ENCODE peak calls at places on chromosome 17, in four cellular contexts. P is IMR-90, K is neuronal stem cell, H is trophoblast cell. Q is an unnamed sample.

GRCh38 chr17:59811209-59811608 is 81.5 kb downstream of the TUBD1 start:
- DNase-seq in H (peak; percentile 43), P (no peak), K (no peak), Q (no peak)

GRCh38 chr17:38654411-38655398 is 20.1 kb downstream of the EPOP start:
- DNase-seq in H (no peak), K (no peak), P (no peak), Q (no peak)

GRCh38 chr17:62708587-62708986 is 81.1 kb downstream of the MRC2 start:
- DNase-seq in K (no peak), P (no peak), H (no peak), Q (no peak)

GRCh38 chr17:49694847-49695697 is 12.7 kb downstream of the SLC35B1 start:
- DNase-seq in H (peak; percentile 56), P (no peak), K (peak; percentile 57), Q (no peak)

GRCh38 chr17:79983456-79983855 is 52.2 kb downstream of the TBC1D16 start:
- DNase-seq in K (no peak), H (no peak), P (no peak), Q (no peak)

GRCh38 chr17:41301204-41301790 is 1.4 kb downstream of the KRTAP29-1 start:
- DNase-seq in P (no peak), K (no peak), H (no peak), Q (no peak)

GRCh38 chr17:34401165-34401564 is 38.1 kb upstream of the CCL1 start:
- DNase-seq in P (no peak), H (no peak), K (no peak), Q (no peak)

GRCh38 chr17:37813753-37814152 is 68.9 kb upstream of the HNF1B start:
- DNase-seq in P (peak; percentile 100), H (no peak), K (no peak), Q (peak; percentile 77)

GRCh38 chr17:79829457-79829856 is 9.8 kb downstream of the CBX4 start:
- DNase-seq in K (no peak), H (no peak), P (no peak), Q (no peak)

GRCh38 chr17:77628035-77628434 is 330.5 kb upstream of the TNRC6C start:
- DNase-seq in K (no peak), P (no peak), H (no peak), Q (no peak)

GRCh38 chr17:38743556-38744171 is 4.5 kb downstream of the PCGF2 start:
- DNase-seq in K (no peak), H (no peak), P (no peak), Q (no peak)

GRCh38 chr17:33082529-33083148 is 91.0 kb downstream of the SPACA3 start:
- DNase-seq in K (no peak), H (peak; percentile 71), P (no peak), Q (no peak)

GRCh38 chr17:57940653-57941329 is 14.4 kb downstream of the CUEDC1 start:
- DNase-seq in P (no peak), K (no peak), H (no peak), Q (no peak)

GRCh38 chr17:66383353-66383752 is 80.9 kb downstream of the PRKCA start:
- DNase-seq in P (peak; percentile 96), H (no peak), K (no peak), Q (no peak)

GRCh38 chr17:48907713-48908046 is 527 bp upstream of the UBE2Z start:
- DNase-seq in H (no peak), P (peak; percentile 64), K (no peak), Q (peak; percentile 85)

GRCh38 chr17:15413101-15413750 is 54.2 kb downstream of the CDRT4 start:
- DNase-seq in P (no peak), K (no peak), H (no peak), Q (no peak)

GRCh38 chr17:7572588-7573323 is 6.7 kb upstream of the CD68 start:
- DNase-seq in P (peak; percentile 99), H (peak; percentile 100), K (peak; percentile 99), Q (peak; percentile 100)

GRCh38 chr17:81341347-81342061 is 46.4 kb upstream of the SLC38A10 start:
- DNase-seq in H (no peak), K (no peak), P (no peak), Q (no peak)

GRCh38 chr17:967122-967521 is 12.5 kb downstream of the NXN start:
- DNase-seq in H (no peak), P (no peak), K (no peak), Q (no peak)

GRCh38 chr17:60134396-60135159 is 15.2 kb upstream of the CA4 start:
- DNase-seq in P (peak; percentile 67), K (no peak), H (no peak), Q (no peak)

GRCh38 chr17:28760987-28761562 is 17.3 kb downstream of the TRAF4 start:
- DNase-seq in K (no peak), H (no peak), P (peak; percentile 66), Q (peak; percentile 82)
- H3K4me2 ChIP-seq in K (no peak overlapping the region), H (no peak overlapping the region), P (no peak overlapping the region), Q (no peak overlapping the region)

GRCh38 chr17:27497696-27498095 is 41.4 kb downstream of the KSR1 start:
- DNase-seq in P (no peak), H (peak; percentile 81), K (no peak), Q (no peak)
- H3K9ac ChIP-seq in P (no peak overlapping the region), H (no peak overlapping the region), K (no peak overlapping the region), Q (no peak overlapping the region)

GRCh38 chr17:27518750-27519521 is 62.7 kb downstream of the KSR1 start:
- DNase-seq in H (no peak), P (no peak), K (no peak), Q (no peak)
- H2BK5ac ChIP-seq in H (no peak overlapping the region), P (no peak overlapping the region), K (no peak overlapping the region), Q (no peak overlapping the region)

DNA sequence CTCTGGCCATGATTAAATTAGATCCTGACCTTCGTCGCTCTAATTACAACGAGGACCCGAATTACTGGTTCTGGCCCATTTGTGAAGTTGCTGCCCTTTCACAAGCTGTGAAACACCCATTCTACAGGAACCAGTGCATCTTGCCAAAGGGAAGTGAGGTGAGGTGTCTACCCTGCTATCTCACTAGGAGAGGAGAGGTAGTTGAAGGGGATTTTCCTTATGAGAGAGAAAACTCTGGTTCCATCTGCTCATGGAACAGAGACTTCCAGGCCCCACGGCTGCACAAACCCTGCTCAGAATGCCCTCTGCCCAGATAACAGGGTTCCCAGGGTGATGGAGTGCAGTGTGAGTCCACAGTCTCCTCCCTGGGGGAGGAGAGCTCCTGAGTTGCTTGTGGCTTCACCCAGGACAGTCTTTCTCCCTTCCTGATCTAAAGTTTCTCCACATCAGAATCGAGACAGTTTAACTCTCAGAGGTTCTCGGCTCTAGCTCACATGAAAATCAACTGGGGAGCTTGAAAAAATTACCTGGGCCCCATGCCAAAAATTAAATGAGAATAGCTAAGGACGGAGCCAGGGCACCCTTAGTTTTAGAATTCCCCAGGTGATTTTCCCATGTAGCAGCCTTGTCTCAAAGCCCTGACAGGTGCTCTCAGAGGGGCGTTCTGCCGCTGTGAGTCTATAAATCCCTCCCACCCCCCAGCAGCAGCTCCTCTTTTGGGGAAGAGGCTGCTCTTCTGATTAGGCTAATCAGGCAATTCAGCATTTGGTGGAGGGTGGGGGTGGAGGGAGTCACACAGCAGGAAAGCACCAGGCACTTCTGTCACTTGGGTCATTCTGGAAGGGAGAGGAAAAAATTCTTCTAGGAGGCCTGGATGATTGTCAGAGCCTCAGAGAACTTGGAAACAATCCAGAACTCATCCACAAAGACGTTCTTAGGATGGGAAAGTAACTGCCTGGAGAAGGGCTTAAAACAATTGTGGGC is 7.6 kb upstream of the SSTR2 start:
- DNase-seq in K (no peak), P (no peak), H (no peak), Q (peak; percentile 48)
- H3K4me2 ChIP-seq in K (no peak overlapping the region), P (no peak overlapping the region), H (no peak overlapping the region), Q (no peak overlapping the region)

GRCh38 chr17:73494955-73495349 is 149.3 kb downstream of the SDK2 start:
- DNase-seq in K (no peak), P (no peak), H (no peak), Q (no peak)
- H3K9ac ChIP-seq in K (no peak overlapping the region), P (no peak overlapping the region), H (no peak overlapping the region), Q (no peak overlapping the region)

GRCh38 chr17:73620414-73620813 is 23.8 kb downstream of the SDK2 start:
- DNase-seq in P (no peak), K (no peak), H (no peak), Q (no peak)

GRCh38 chr17:73616873-73617430 is 27.3 kb downstream of the SDK2 start:
- DNase-seq in P (no peak), H (no peak), K (no peak), Q (no peak)

GRCh38 chr17:73613271-73613941 is 30.8 kb downstream of the SDK2 start:
- DNase-seq in P (no peak), H (no peak), K (peak; percentile 93), Q (peak; percentile 91)

GRCh38 chr17:73613947-73614655 is 30.1 kb downstream of the SDK2 start:
- DNase-seq in K (peak; percentile 64), P (no peak), H (no peak), Q (peak; percentile 76)

DNA sequence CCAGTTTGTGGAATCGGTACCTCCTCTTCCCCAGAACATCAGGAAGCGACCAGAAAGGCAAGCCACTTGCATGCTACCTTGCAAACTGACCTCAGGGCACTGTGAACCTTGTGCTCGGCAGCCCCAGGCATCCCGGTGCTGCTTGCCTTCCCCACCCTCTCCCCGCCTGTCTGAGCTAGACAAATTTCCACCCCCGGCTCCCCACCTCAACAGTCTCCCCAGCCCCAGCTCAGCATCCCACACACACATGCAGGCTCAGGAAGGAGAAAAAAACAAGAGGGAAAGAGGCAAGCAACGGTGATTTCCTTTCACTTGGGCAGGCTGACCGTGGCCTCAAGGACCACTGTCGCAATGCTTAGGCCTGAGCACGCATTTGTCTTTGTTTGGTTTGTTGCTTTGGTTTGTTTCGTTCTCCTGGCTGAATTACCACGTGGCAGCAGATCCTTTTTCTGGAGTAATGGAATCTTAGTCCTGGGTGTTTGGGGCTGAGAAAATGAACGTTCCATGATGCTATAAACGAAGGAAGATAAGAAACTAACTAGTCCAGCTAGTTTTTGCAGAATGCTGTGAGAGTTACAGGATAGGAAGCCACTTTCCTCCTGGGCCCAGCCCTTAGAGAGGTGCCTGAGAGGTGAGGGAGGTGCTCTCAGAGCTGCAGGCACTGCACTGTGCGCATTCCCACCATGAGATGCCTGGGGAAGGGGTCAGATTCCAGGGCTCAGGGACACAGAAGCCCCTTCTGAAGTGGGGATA is 27.9 kb downstream of the SDK2 start:
- DNase-seq in P (no peak), H (peak; percentile 61), K (no peak), Q (no peak)
- H2BK5ac ChIP-seq in P (no peak overlapping the region), H (peak overlapping the region; percentile 2), K (peak overlapping the region; percentile 31), Q (no peak overlapping the region)

DNA sequence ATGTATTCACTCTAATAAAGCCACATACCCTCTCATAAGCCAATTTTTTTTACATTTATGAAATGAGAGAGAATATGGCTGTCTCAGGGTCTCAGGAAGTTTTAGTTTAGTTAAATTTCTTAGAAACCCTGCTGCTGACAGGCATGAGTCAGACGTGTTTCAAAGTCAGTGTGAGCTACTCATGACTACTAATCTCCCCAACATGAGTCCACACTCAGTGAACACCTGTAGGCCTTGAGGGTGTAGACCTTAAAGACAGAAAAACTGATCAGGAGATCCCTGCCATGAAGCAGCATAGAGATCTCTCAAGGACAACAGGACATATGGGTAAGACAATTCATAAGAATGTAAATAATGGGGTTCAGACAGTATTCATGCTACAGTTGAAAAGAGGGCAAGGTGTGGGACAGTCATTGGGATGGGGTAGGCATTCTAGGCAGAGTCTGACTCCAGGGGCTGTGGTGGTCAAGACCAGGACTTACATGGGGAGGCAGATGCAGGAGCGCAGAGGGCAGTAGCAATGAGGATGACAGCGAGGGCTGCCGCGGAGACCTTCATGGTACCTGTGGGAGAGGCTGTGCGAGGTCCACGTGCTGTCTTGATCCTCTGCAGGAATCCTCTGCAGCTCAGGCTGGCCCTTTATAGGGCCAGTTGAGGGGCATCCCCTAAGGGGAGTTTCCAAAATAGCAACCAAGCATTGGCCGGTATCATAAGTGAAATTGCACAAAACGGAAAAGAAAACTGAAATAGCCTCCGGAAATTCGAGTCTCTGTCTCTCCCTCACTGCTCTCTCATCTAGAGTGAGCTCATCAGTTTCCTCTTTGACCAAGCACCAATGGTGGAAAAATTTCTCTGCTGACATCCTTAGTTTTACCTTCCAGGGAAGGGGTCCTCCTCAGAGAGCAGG is at the start of gene CCL5:
- DNase-seq in H (peak; percentile 45), P (peak; percentile 13), K (no peak), Q (no peak)
- H3K4me2 ChIP-seq in H (no peak within 1 kb of the TSS), P (no peak within 1 kb of the TSS), K (no peak within 1 kb of the TSS), Q (no peak within 1 kb of the TSS)

Q was measured in mesendoderm.